ENCODE peak calls at places on chromosomes 13 and 19, in six cellular contexts. G is ovary; C is CD4-positive, alpha-beta T cell; D is OCI-LY7; I is tibial nerve; K is heart right ventricle. E is an unnamed sample. For H3K9me3, the result is how much of the 10 kb centered on the place peaks cover.

GRCh38 chr13:50598338-50598737 is 245.2 kb downstream of the DLEU7 start:
- DNase-seq in G (no peak), C (no peak), D (peak), I (no peak), K (no peak), E (no peak)

GRCh38 chr19:18842166-18842565 is 10.4 kb downstream of the UPF1 start:
- DNase-seq in G (no peak), C (no peak), D (no peak), I (no peak), K (no peak), E (no peak)

GRCh38 chr19:4425531-4425930 is 23.1 kb downstream of the CHAF1A start:
- DNase-seq in G (no peak), C (no peak), D (no peak), I (no peak), K (no peak), E (no peak)

GRCh38 chr13:105702441-105702840 is 833.0 kb downstream of the EFNB2 start:
- DNase-seq in G (no peak), C (no peak), D (no peak), I (no peak), K (no peak), E (no peak)

GRCh38 chr13:26183416-26183815 is 38.7 kb downstream of the RNF6 start:
- DNase-seq in G (no peak), C (no peak), D (peak), I (no peak), K (no peak), E (no peak)

GRCh38 chr19:6648141-6648715 is 21.7 kb downstream of the TNFSF14 start:
- DNase-seq in G (no peak), C (no peak), D (no peak), I (no peak), K (no peak), E (no peak)

GRCh38 chr13:104984296-104984818 is 1551.1 kb downstream of the EFNB2 start:
- DNase-seq in G (no peak), C (peak), D (no peak), I (peak), K (peak), E (peak)

GRCh38 chr13:44317752-44318550 is 55.7 kb upstream of the SERP2 start:
- DNase-seq in G (no peak), C (no peak), D (no peak), I (no peak), K (no peak), E (no peak)

DNA sequence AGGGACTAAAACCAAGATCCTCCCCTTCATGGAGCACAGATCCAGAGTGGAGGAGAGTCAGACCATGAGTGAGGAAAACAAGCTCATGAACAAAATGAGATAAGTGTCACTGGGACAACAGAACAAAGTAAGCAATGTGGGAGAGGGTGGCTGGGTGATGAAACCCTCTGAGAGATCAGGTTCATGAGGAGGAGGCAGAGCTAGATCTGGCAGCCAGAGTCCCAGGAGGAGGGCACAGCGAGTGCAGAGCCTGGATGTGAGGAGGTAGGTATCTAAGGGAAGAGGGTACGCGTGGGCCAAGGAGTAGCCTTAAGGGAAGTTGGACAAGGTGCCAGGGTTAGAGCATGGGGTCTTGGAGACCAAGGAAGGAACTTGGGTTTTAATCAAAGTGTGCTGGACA is 1311.9 kb downstream of the UQCRFS1 start:
- DNase-seq in G (no peak), C (no peak), D (no peak), I (no peak), K (no peak), E (no peak)
- H3K9me3 ChIP-seq in G (under half), C (under half), D (under half), I (under half), K (under half), E (under half)

DNA sequence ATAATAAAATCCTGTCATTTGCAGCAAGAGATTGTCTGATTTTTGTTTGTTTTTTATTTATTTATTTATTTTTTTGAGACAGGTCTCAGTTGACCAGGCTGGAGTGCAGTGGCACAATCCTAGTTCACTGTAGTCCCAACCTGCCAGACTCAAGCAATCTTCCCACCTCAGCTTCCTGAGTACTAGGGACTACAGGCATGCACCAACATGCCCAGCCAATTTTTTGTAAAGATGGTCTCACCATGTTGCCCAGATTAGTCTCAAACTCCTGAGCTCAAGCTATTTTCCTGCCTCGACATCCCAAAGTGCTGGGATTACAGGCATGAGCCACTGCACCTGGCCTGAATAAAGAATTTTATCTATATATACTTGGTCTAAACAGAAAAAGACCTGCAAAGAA is 17.6 kb downstream of the ZNF233 start:
- DNase-seq in G (no peak), C (no peak), D (no peak), I (no peak), K (no peak), E (no peak)
- H3K9me3 ChIP-seq in G (under half), C (half or more), D (under half), I (under half), K (under half), E (under half)

GRCh38 chr19:44496711-44497110 is 3.6 kb downstream of the ZNF180 start:
- DNase-seq in G (no peak), C (no peak), D (no peak), I (no peak), K (no peak), E (no peak)
- H3K9me3 ChIP-seq in G (half or more), C (half or more), D (under half), I (under half), K (under half), E (under half)

GRCh38 chr19:40247735-40248262 is 21.3 kb upstream of the CCNP start:
- DNase-seq in G (no peak), C (no peak), D (no peak), I (no peak), K (no peak), E (no peak)

GRCh38 chr19:40249201-40249600 is 22.7 kb upstream of the CCNP start:
- DNase-seq in G (no peak), C (no peak), D (no peak), I (no peak), K (no peak), E (no peak)

GRCh38 chr19:40251244-40251643 is 24.8 kb upstream of the CCNP start:
- DNase-seq in G (no peak), C (no peak), D (no peak), I (no peak), K (no peak), E (no peak)

GRCh38 chr19:40251991-40252390 is 25.5 kb upstream of the CCNP start:
- DNase-seq in G (no peak), C (no peak), D (no peak), I (no peak), K (no peak), E (no peak)

GRCh38 chr19:40249781-40250180 is 23.3 kb upstream of the CCNP start:
- DNase-seq in G (no peak), C (no peak), D (no peak), I (no peak), K (no peak), E (no peak)
- H3K9me3 ChIP-seq in G (under half), C (under half), D (under half), I (under half), K (under half), E (under half)

GRCh38 chr19:58248886-58249285 is 20.2 kb downstream of the ZNF544 start:
- DNase-seq in G (no peak), C (no peak), D (no peak), I (no peak), K (no peak), E (no peak)
- H3K9me3 ChIP-seq in G (half or more), C (half or more), D (half or more), I (under half), K (half or more), E (half or more)

GRCh38 chr19:56821209-56821608 is 19.3 kb downstream of the PEG3 start:
- DNase-seq in G (no peak), C (no peak), D (no peak), I (no peak), K (no peak), E (no peak)
- H3K9me3 ChIP-seq in G (under half), C (under half), D (under half), I (under half), K (under half), E (under half)

GRCh38 chr19:36807029-36807428 is 31.2 kb downstream of the ZNF790 start:
- DNase-seq in G (no peak), C (no peak), D (no peak), I (no peak), K (no peak), E (no peak)
- H3K9me3 ChIP-seq in G (under half), C (half or more), D (under half), I (under half), K (half or more), E (half or more)

DNA sequence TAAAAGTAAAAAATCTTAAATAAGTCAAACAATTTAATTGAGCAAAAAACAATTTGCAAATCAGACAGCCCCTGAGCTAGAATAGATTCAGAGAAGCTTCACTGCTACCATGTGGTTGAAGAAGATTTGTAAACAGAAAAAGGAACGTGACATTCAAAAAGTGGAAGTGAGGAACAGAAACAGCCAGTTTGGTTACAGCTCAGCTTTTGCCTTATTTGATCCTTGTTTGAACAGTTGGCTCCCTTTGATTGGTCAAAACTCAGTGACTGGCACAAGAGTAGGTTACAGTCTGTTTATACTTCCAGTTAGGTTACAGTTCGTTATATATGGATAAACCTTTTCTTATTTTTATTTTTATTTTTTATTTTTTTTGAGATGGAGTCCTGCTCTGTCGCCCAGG is 5.8 kb downstream of the ZNF221 start:
- DNase-seq in G (no peak), C (no peak), D (peak), I (no peak), K (no peak), E (no peak)
- H3K9me3 ChIP-seq in G (under half), C (under half), D (under half), I (under half), K (under half), E (under half)